ENCODE peak calls at places on chromosome 10, in nine cellular contexts. F is activated naive CD8-positive, alpha-beta T cell treated with anti-CD3 and anti-CD28 coated beads, Interleukin-2, amount 50 U/mL, for 24 hours; U is body of pancreas; O is SK-N-SH treated with all-trans-retinoic acid at 6 μM for 48 hours; V is left lung; D is naive thymus-derived CD8-positive, alpha-beta T cell; N is natural killer cell; H is activated CD8-positive, alpha-beta T cell treated with anti-CD3 and anti-CD28 coated beads, Interleukin-2, amount 10 ng/mL, durations not matched to agents 7 days and 5 days; L is lower lobe of right lung. I is an unnamed sample.
A peak's percentile ranks its signal among the peaks of the same experiment; 100 is the strongest.

GRCh38 chr10:62264702-62265436 is 3.8 kb downstream of the RTKN2 start:
- ATAC-seq in H (no peak), N (no peak), D (no peak), L (peak; percentile 71), U (no peak), O (peak; percentile 73), V (peak; percentile 56), F (no peak), I (peak; percentile 37)

GRCh38 chr10:31033166-31033565 is 1.5 kb upstream of the ZNF438 start:
- ATAC-seq in L (no peak), F (no peak), H (no peak), O (no peak), D (no peak), V (no peak), N (no peak), U (no peak), I (no peak)

GRCh38 chr10:50417486-50417905 is 166.2 kb upstream of the ASAH2 start:
- ATAC-seq in L (peak; percentile 45), D (no peak), F (no peak), O (peak; percentile 35), U (peak; percentile 24), V (peak; percentile 24), N (no peak), H (peak; percentile 10), I (peak; percentile 2)

GRCh38 chr10:86671985-86672710 is 3.8 kb downstream of the LDB3 start:
- ATAC-seq in N (no peak), H (no peak), L (no peak), U (no peak), V (no peak), O (no peak), D (no peak), F (no peak), I (peak; percentile 39)

GRCh38 chr10:12448729-12449391 is 99.5 kb downstream of the CAMK1D start:
- ATAC-seq in H (peak; percentile 92), F (peak; percentile 94), L (peak; percentile 83), O (peak; percentile 91), U (no peak), D (peak; percentile 94), N (peak; percentile 94), V (peak; percentile 71), I (peak; percentile 55)

GRCh38 chr10:91242940-91243339 is 22.5 kb downstream of the PCGF5 start:
- ATAC-seq in N (no peak), O (no peak), L (no peak), D (peak; percentile 32), F (no peak), U (no peak), H (peak; percentile 43), V (no peak), I (no peak)

GRCh38 chr10:63054889-63055606 is 78.1 kb upstream of the NRBF2 start:
- ATAC-seq in N (no peak), H (no peak), U (no peak), D (no peak), O (no peak), V (no peak), F (peak; percentile 71), L (no peak), I (no peak)

GRCh38 chr10:70820976-70821750 is 5.4 kb downstream of the SGPL1 start:
- ATAC-seq in H (no peak), F (peak; percentile 84), U (no peak), N (no peak), V (no peak), L (no peak), D (peak; percentile 35), O (no peak), I (no peak)

GRCh38 chr10:90977162-90977854 is 56.4 kb upstream of the ANKRD1 start:
- ATAC-seq in D (no peak), N (no peak), H (no peak), F (peak; percentile 46), U (no peak), O (no peak), V (no peak), L (no peak), I (no peak)

I was measured in gastroesophageal sphincter.